ENCODE peak calls at places on chromosomes 1 and 21, in four cellular contexts. O is fibroblast of lung, D is MM.1S, T is hepatocyte. Z is an unnamed sample.

GRCh38 chr1:223135176-223135575 is 7.9 kb downstream of the TLR5 start:
- DNase-seq in O (peak; percentile 39), D (no peak), T (no peak), Z (peak; percentile 90)

GRCh38 chr1:66237722-66238479 is 296.1 kb upstream of the SGIP1 start:
- DNase-seq in O (no peak), D (no peak), T (no peak), Z (no peak)

GRCh38 chr1:58848818-58849411 is 65.1 kb upstream of the JUN start:
- DNase-seq in O (peak; percentile 94), D (no peak), T (peak; percentile 67), Z (peak; percentile 72)

GRCh38 chr1:55210990-55211389 is 4.2 kb downstream of the USP24 start:
- DNase-seq in O (no peak), D (no peak), T (no peak), Z (no peak)

GRCh38 chr1:200934676-200935245 is 40.1 kb downstream of the INAVA start:
- DNase-seq in O (no peak), D (no peak), T (no peak), Z (no peak)

GRCh38 chr1:218048828-218049227 is 236.3 kb upstream of the RRP15 start:
- DNase-seq in O (no peak), D (no peak), T (no peak), Z (no peak)

GRCh38 chr1:189696297-189696696 is 781.4 kb downstream of the BRINP3 start:
- DNase-seq in O (no peak), D (no peak), T (no peak), Z (no peak)

GRCh38 chr21:38984982-38985422 is 179.3 kb downstream of the ETS2 start:
- DNase-seq in O (peak; percentile 96), D (no peak), T (no peak), Z (peak; percentile 92)

GRCh38 chr1:212256404-212256803 is 28.8 kb upstream of the PPP2R5A start:
- DNase-seq in O (no peak), D (no peak), T (no peak), Z (no peak)

GRCh38 chr1:7069888-7070287 is 284.6 kb downstream of the CAMTA1 start:
- DNase-seq in O (no peak), D (no peak), T (peak; percentile 16), Z (peak; percentile 89)

GRCh38 chr1:26281971-26282693 is 2.2 kb downstream of the SH3BGRL3 start:
- DNase-seq in O (peak; percentile 57), D (no peak), T (peak; percentile 63), Z (peak; percentile 76)

GRCh38 chr21:36171741-36172331 is 15.2 kb downstream of the DOP1B start:
- DNase-seq in O (no peak), D (no peak), T (no peak), Z (no peak)

GRCh38 chr1:113543110-113543509 is 152.8 kb downstream of the MAGI3 start:
- DNase-seq in O (no peak), D (no peak), T (no peak), Z (no peak)

GRCh38 chr1:1781526-1781903 is 3.2 kb upstream of the NADK start:
- DNase-seq in O (no peak), D (no peak), T (no peak), Z (no peak)

GRCh38 chr1:58858344-58858673 is 74.5 kb upstream of the JUN start:
- DNase-seq in O (no peak), D (no peak), T (no peak), Z (no peak)

GRCh38 chr1:201214461-201214860 is 23.8 kb downstream of the IGFN1 start:
- DNase-seq in O (no peak), D (no peak), T (no peak), Z (peak; percentile 85)

GRCh38 chr1:159088050-159088449 is 11.5 kb upstream of the AIM2 start:
- DNase-seq in O (peak; percentile 68), D (no peak), T (no peak), Z (peak; percentile 69)

GRCh38 chr1:57468661-57469523 is 45.0 kb upstream of the DAB1 start:
- DNase-seq in O (peak; percentile 33), D (no peak), T (no peak), Z (no peak)

GRCh38 chr1:179208681-179209477 is 20.6 kb downstream of the ABL2 start:
- DNase-seq in O (no peak), D (no peak), T (no peak), Z (no peak)

GRCh38 chr1:185157599-185158469 is 867 bp downstream of the SWT1 start:
- DNase-seq in O (peak; percentile 6), D (peak; percentile 34), T (peak; percentile 23), Z (no peak)

GRCh38 chr1:242428403-242429190 is 95.9 kb downstream of the PLD5 start:
- DNase-seq in O (no peak), D (no peak), T (no peak), Z (no peak)

GRCh38 chr1:235735630-235736029 is 86.0 kb upstream of the GNG4 start:
- DNase-seq in O (no peak), D (no peak), T (no peak), Z (no peak)

GRCh38 chr1:26739251-26739914 is 43.6 kb downstream of the ARID1A start:
- DNase-seq in O (no peak), D (peak; percentile 66), T (no peak), Z (no peak)

GRCh38 chr21:33229099-33229775 is 501 bp upstream of the IFNAR2 start:
- DNase-seq in O (no peak), D (peak; percentile 77), T (no peak), Z (no peak)

GRCh38 chr21:43684424-43684823 is 25.1 kb downstream of the RRP1B start:
- DNase-seq in O (no peak), D (no peak), T (no peak), Z (peak; percentile 58)

GRCh38 chr21:32094792-32095191 is 184.1 kb downstream of the MIS18A start:
- DNase-seq in O (peak; percentile 6), D (no peak), T (no peak), Z (no peak)

GRCh38 chr1:36664564-36665287 is 182.0 kb upstream of the CSF3R start:
- DNase-seq in O (no peak), D (no peak), T (no peak), Z (no peak)
- H3K4me2 ChIP-seq in O (no peak overlapping the region), D (peak overlapping the region; percentile 23), T (no peak overlapping the region), Z (no peak overlapping the region)

GRCh38 chr1:3063379-3064295 is 5.4 kb upstream of the PRDM16 start:
- DNase-seq in O (no peak), D (no peak), T (no peak), Z (peak; percentile 65)

GRCh38 chr1:3061566-3061965 is 7.4 kb upstream of the PRDM16 start:
- DNase-seq in O (no peak), D (no peak), T (no peak), Z (peak; percentile 17)

GRCh38 chr1:3064296-3064850 is 4.6 kb upstream of the PRDM16 start:
- DNase-seq in O (no peak), D (no peak), T (no peak), Z (peak; percentile 81)

GRCh38 chr1:3061981-3062615 is 6.9 kb upstream of the PRDM16 start:
- DNase-seq in O (no peak), D (no peak), T (no peak), Z (peak; percentile 88)

GRCh38 chr1:3062616-3063378 is 6.2 kb upstream of the PRDM16 start:
- DNase-seq in O (no peak), D (no peak), T (no peak), Z (peak; percentile 74)
- H3K4me3 ChIP-seq in O (no peak overlapping the region), D (no peak overlapping the region), T (no peak overlapping the region), Z (no peak overlapping the region)

GRCh38 chr1:53766766-53767409 is 27.9 kb upstream of the GLIS1 start:
- DNase-seq in O (peak; percentile 61), D (peak; percentile 50), T (no peak), Z (no peak)

GRCh38 chr1:53763461-53763860 is 24.5 kb upstream of the GLIS1 start:
- DNase-seq in O (no peak), D (no peak), T (no peak), Z (no peak)

GRCh38 chr1:53763911-53764310 is 24.9 kb upstream of the GLIS1 start:
- DNase-seq in O (no peak), D (no peak), T (no peak), Z (no peak)

GRCh38 chr1:53765656-53766055 is 26.7 kb upstream of the GLIS1 start:
- DNase-seq in O (peak; percentile 30), D (peak; percentile 19), T (no peak), Z (no peak)

DNA sequence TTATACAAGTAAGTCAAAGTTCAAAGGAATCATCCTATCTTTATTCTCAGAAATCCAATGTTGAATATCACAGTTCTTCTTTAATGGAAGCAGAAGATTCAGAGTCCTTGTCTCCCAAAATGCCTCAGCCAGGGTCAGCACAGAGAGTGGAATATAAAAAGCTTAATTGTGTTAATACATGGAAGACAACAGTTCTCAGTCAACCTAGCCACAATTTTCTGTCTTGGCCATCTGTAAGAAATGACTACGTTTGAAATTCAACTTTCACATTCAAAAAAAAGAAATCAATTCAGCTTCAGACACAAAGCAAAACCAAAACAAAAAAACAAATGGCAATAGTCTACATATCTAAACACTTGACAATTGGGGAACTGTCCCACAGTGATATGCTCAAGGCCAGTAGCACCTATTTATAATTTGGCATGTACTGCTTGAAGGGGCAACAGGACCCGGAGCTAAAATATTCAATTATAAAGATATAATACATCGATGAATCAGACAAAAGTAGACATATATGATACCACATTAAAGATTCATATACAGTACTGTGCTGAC is 27.3 kb upstream of the GLIS1 start:
- DNase-seq in O (no peak), D (peak; percentile 39), T (no peak), Z (no peak)
- H3K4me2 ChIP-seq in O (no peak overlapping the region), D (peak overlapping the region; percentile 80), T (no peak overlapping the region), Z (peak overlapping the region; percentile 83)

GRCh38 chr1:89260042-89260441 is 12.6 kb downstream of the GBP5 start:
- DNase-seq in O (no peak), D (no peak), T (no peak), Z (no peak)
- H3K4me3 ChIP-seq in O (no peak overlapping the region), D (no peak overlapping the region), T (no peak overlapping the region), Z (no peak overlapping the region)

GRCh38 chr1:15775706-15776105 is 17.1 kb downstream of the FBLIM1 start:
- DNase-seq in O (no peak), D (no peak), T (no peak), Z (no peak)

GRCh38 chr1:15777913-15778707 is 19.5 kb downstream of the FBLIM1 start:
- DNase-seq in O (no peak), D (no peak), T (no peak), Z (no peak)
- H3K4me2 ChIP-seq in O (no peak overlapping the region), D (no peak overlapping the region), T (no peak overlapping the region), Z (no peak overlapping the region)

GRCh38 chr1:116722016-116722838 is 32.0 kb upstream of the CD2 start:
- DNase-seq in O (no peak), D (no peak), T (peak; percentile 45), Z (no peak)

GRCh38 chr1:116725798-116726197 is 28.4 kb upstream of the CD2 start:
- DNase-seq in O (no peak), D (no peak), T (no peak), Z (no peak)

GRCh38 chr1:116721608-116722007 is 32.6 kb upstream of the CD2 start:
- DNase-seq in O (no peak), D (no peak), T (no peak), Z (no peak)

GRCh38 chr1:116726872-116727271 is 27.4 kb upstream of the CD2 start:
- DNase-seq in O (no peak), D (no peak), T (no peak), Z (no peak)

GRCh38 chr1:116724765-116725375 is 29.4 kb upstream of the CD2 start:
- DNase-seq in O (peak; percentile 65), D (peak; percentile 61), T (peak; percentile 82), Z (no peak)
- H3K4me3 ChIP-seq in O (no peak overlapping the region), D (no peak overlapping the region), T (no peak overlapping the region), Z (no peak overlapping the region)

DNA sequence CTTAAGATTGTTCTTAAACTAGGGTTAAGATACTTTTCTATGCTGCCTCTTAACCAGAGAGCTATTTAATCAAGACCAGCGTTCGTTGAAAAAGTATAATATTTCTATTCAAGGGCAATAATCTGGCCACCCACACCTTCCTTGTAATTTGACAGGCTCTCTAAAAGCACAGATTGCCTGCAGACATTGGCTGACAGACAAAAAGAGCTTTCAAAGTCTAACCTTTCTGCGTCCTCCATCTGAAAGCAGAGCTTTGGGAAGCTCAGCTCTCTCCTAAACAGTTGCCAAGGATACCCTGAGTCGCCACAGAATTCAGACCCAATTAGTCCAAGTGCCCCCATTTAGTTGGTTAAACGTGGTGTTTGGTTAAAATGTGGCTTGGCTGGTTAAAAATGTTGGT is 33.7 kb upstream of the PLA2G2C start:
- DNase-seq in O (no peak), D (no peak), T (no peak), Z (no peak)
- H3K4me2 ChIP-seq in O (no peak overlapping the region), D (no peak overlapping the region), T (no peak overlapping the region), Z (no peak overlapping the region)